ENCODE peak calls at places on chromosomes 6 and 20, in eight cellular contexts. One of them, this sample, is unnamed.

GRCh38 chr20:54432966-54433365 is 42.4 kb upstream of the DOK5 start:
- DNase-seq in cardiac muscle cell: no peak
- DNase-seq in heart right ventricle: no peak
- DNase-seq in mucosa of descending colon: no peak
- DNase-seq in Calu3: no peak
- DNase-seq in HCT116: no peak
- DNase-seq in nephron progenitor cell: no peak
- DNase-seq in Panc1: no peak
- DNase-seq in this sample: no peak

GRCh38 chr6:33252758-33253157 is 18.9 kb downstream of the VPS52 start:
- DNase-seq in Panc1: no peak
- DNase-seq in HCT116: no peak
- DNase-seq in nephron progenitor cell: no peak
- DNase-seq in Calu3: no peak
- DNase-seq in cardiac muscle cell: no peak
- DNase-seq in heart right ventricle: no peak
- DNase-seq in mucosa of descending colon: no peak
- DNase-seq in this sample: no peak

GRCh38 chr6:5674141-5674540 is 332.6 kb downstream of the NRN1 start:
- DNase-seq in heart right ventricle: no peak
- DNase-seq in Panc1: no peak
- DNase-seq in nephron progenitor cell: no peak
- DNase-seq in HCT116: no peak
- DNase-seq in mucosa of descending colon: no peak
- DNase-seq in cardiac muscle cell: no peak
- DNase-seq in Calu3: no peak
- DNase-seq in this sample: no peak

GRCh38 chr6:10099086-10099499 is 315.8 kb downstream of the TFAP2A start:
- DNase-seq in heart right ventricle: no peak
- DNase-seq in HCT116: no peak
- DNase-seq in nephron progenitor cell: peak
- DNase-seq in Panc1: no peak
- DNase-seq in Calu3: peak
- DNase-seq in mucosa of descending colon: peak
- DNase-seq in cardiac muscle cell: peak
- DNase-seq in this sample: no peak

GRCh38 chr6:137706065-137706422 is 161.0 kb upstream of the TNFAIP3 start:
- DNase-seq in cardiac muscle cell: no peak
- DNase-seq in nephron progenitor cell: no peak
- DNase-seq in Panc1: no peak
- DNase-seq in HCT116: no peak
- DNase-seq in mucosa of descending colon: no peak
- DNase-seq in Calu3: no peak
- DNase-seq in heart right ventricle: no peak
- DNase-seq in this sample: no peak

GRCh38 chr6:13992417-13993055 is 67.8 kb downstream of the RNF182 start:
- DNase-seq in heart right ventricle: no peak
- DNase-seq in HCT116: peak
- DNase-seq in Panc1: no peak
- DNase-seq in cardiac muscle cell: no peak
- DNase-seq in mucosa of descending colon: no peak
- DNase-seq in nephron progenitor cell: no peak
- DNase-seq in Calu3: no peak
- DNase-seq in this sample: no peak

GRCh38 chr20:10662151-10662550 is 11.6 kb downstream of the JAG1 start:
- DNase-seq in mucosa of descending colon: no peak
- DNase-seq in Calu3: no peak
- DNase-seq in nephron progenitor cell: no peak
- DNase-seq in heart right ventricle: no peak
- DNase-seq in Panc1: no peak
- DNase-seq in cardiac muscle cell: no peak
- DNase-seq in HCT116: no peak
- DNase-seq in this sample: no peak

GRCh38 chr6:34531580-34532201 is 24.4 kb downstream of the SPDEF start:
- DNase-seq in Panc1: no peak
- DNase-seq in mucosa of descending colon: peak
- DNase-seq in HCT116: peak
- DNase-seq in nephron progenitor cell: peak
- DNase-seq in heart right ventricle: peak
- DNase-seq in Calu3: no peak
- DNase-seq in cardiac muscle cell: peak
- DNase-seq in this sample: no peak

GRCh38 chr6:124999105-124999764 is 37.0 kb downstream of the RNF217 start:
- DNase-seq in heart right ventricle: no peak
- DNase-seq in Panc1: no peak
- DNase-seq in mucosa of descending colon: no peak
- DNase-seq in Calu3: peak
- DNase-seq in HCT116: no peak
- DNase-seq in cardiac muscle cell: peak
- DNase-seq in nephron progenitor cell: no peak
- DNase-seq in this sample: no peak

GRCh38 chr6:158767714-158768113 is 51.5 kb downstream of the EZR start:
- DNase-seq in nephron progenitor cell: no peak
- DNase-seq in HCT116: no peak
- DNase-seq in Calu3: no peak
- DNase-seq in heart right ventricle: no peak
- DNase-seq in Panc1: no peak
- DNase-seq in mucosa of descending colon: no peak
- DNase-seq in cardiac muscle cell: no peak
- DNase-seq in this sample: no peak

GRCh38 chr6:46983007-46983411 is 59.1 kb downstream of the ADGRF1 start:
- DNase-seq in HCT116: no peak
- DNase-seq in Calu3: peak
- DNase-seq in nephron progenitor cell: no peak
- DNase-seq in heart right ventricle: no peak
- DNase-seq in mucosa of descending colon: no peak
- DNase-seq in Panc1: peak
- DNase-seq in cardiac muscle cell: no peak
- DNase-seq in this sample: no peak

GRCh38 chr6:151914475-151914874 is 107.0 kb downstream of the ESR1 start:
- DNase-seq in heart right ventricle: no peak
- DNase-seq in Panc1: no peak
- DNase-seq in nephron progenitor cell: no peak
- DNase-seq in mucosa of descending colon: no peak
- DNase-seq in HCT116: no peak
- DNase-seq in cardiac muscle cell: no peak
- DNase-seq in Calu3: no peak
- DNase-seq in this sample: no peak

GRCh38 chr20:58813369-58813768 is 37.3 kb downstream of the GNAS-AS1 start:
- DNase-seq in nephron progenitor cell: no peak
- DNase-seq in mucosa of descending colon: no peak
- DNase-seq in heart right ventricle: no peak
- DNase-seq in Panc1: no peak
- DNase-seq in HCT116: no peak
- DNase-seq in Calu3: no peak
- DNase-seq in cardiac muscle cell: no peak
- DNase-seq in this sample: no peak

GRCh38 chr20:57810511-57811372 is 100.9 kb upstream of the PMEPA1 start:
- DNase-seq in cardiac muscle cell: no peak
- DNase-seq in Calu3: peak
- DNase-seq in mucosa of descending colon: no peak
- DNase-seq in Panc1: no peak
- DNase-seq in heart right ventricle: no peak
- DNase-seq in HCT116: no peak
- DNase-seq in nephron progenitor cell: peak
- DNase-seq in this sample: no peak

GRCh38 chr20:54088430-54088829 is 18.0 kb upstream of the BCAS1 start:
- DNase-seq in heart right ventricle: no peak
- DNase-seq in Calu3: no peak
- DNase-seq in Panc1: no peak
- DNase-seq in mucosa of descending colon: no peak
- DNase-seq in nephron progenitor cell: no peak
- DNase-seq in HCT116: no peak
- DNase-seq in cardiac muscle cell: no peak
- DNase-seq in this sample: no peak

GRCh38 chr20:58545565-58546195 is 30.5 kb upstream of the APCDD1L start:
- DNase-seq in mucosa of descending colon: no peak
- DNase-seq in cardiac muscle cell: no peak
- DNase-seq in nephron progenitor cell: no peak
- DNase-seq in Panc1: no peak
- DNase-seq in Calu3: no peak
- DNase-seq in HCT116: no peak
- DNase-seq in heart right ventricle: no peak
- DNase-seq in this sample: no peak

GRCh38 chr6:87071683-87072082 is 23.2 kb downstream of the CGA start:
- DNase-seq in heart right ventricle: no peak
- DNase-seq in nephron progenitor cell: no peak
- DNase-seq in HCT116: no peak
- DNase-seq in Panc1: no peak
- DNase-seq in cardiac muscle cell: no peak
- DNase-seq in mucosa of descending colon: no peak
- DNase-seq in Calu3: no peak
- DNase-seq in this sample: no peak

GRCh38 chr6:87065117-87065516 is 29.8 kb downstream of the CGA start:
- DNase-seq in HCT116: no peak
- DNase-seq in Calu3: no peak
- DNase-seq in heart right ventricle: no peak
- DNase-seq in mucosa of descending colon: no peak
- DNase-seq in cardiac muscle cell: no peak
- DNase-seq in Panc1: no peak
- DNase-seq in nephron progenitor cell: no peak
- DNase-seq in this sample: no peak

GRCh38 chr6:87068804-87069203 is 26.1 kb downstream of the CGA start:
- DNase-seq in Calu3: no peak
- DNase-seq in mucosa of descending colon: no peak
- DNase-seq in heart right ventricle: no peak
- DNase-seq in nephron progenitor cell: no peak
- DNase-seq in HCT116: no peak
- DNase-seq in cardiac muscle cell: no peak
- DNase-seq in Panc1: no peak
- DNase-seq in this sample: no peak

GRCh38 chr6:87070750-87071149 is 24.2 kb downstream of the CGA start:
- DNase-seq in HCT116: no peak
- DNase-seq in Calu3: no peak
- DNase-seq in Panc1: no peak
- DNase-seq in nephron progenitor cell: no peak
- DNase-seq in heart right ventricle: no peak
- DNase-seq in mucosa of descending colon: no peak
- DNase-seq in cardiac muscle cell: no peak
- DNase-seq in this sample: no peak

GRCh38 chr6:87066449-87067288 is 28.2 kb downstream of the CGA start:
- DNase-seq in Panc1: peak
- DNase-seq in cardiac muscle cell: peak
- DNase-seq in Calu3: peak
- DNase-seq in heart right ventricle: peak
- DNase-seq in mucosa of descending colon: no peak
- DNase-seq in HCT116: peak
- DNase-seq in nephron progenitor cell: peak
- DNase-seq in this sample: peak
- TF ChIP-seq CTCF in Panc1: peak
- TF ChIP-seq CTCF in cardiac muscle cell: peak
- TF ChIP-seq CTCF in Calu3: peak
- TF ChIP-seq CTCF in heart right ventricle: peak
- TF ChIP-seq CTCF in mucosa of descending colon: no peak
- TF ChIP-seq CTCF in HCT116: peak
- TF ChIP-seq CTCF in nephron progenitor cell: peak
- TF ChIP-seq CTCF in this sample: peak

DNA sequence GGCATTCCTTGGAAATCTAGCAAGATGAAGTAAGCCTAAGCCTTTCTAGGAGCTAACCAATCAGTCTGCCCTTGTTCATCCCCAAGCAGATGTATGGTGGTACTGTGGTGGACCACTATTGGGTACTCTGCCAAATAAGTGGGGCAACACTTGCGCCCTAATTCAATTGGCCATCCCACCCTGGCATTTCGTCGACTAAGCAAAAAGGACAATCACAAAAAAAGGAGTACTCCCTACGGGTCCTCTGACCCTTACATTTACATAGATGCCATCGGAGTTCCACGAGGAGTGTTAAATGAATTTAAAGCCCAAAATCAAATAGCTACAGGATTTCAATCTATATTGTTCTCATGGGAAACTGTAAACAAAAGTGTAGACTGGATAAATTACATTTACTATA is 19.5 kb downstream of the CHD6 start:
- DNase-seq in cardiac muscle cell: no peak
- DNase-seq in Calu3: no peak
- DNase-seq in nephron progenitor cell: no peak
- DNase-seq in mucosa of descending colon: no peak
- DNase-seq in Panc1: no peak
- DNase-seq in HCT116: no peak
- DNase-seq in heart right ventricle: no peak
- DNase-seq in this sample: no peak
- TF ChIP-seq CTCF in cardiac muscle cell: no peak
- TF ChIP-seq CTCF in Calu3: no peak
- TF ChIP-seq CTCF in nephron progenitor cell: no peak
- TF ChIP-seq CTCF in mucosa of descending colon: no peak
- TF ChIP-seq CTCF in Panc1: no peak
- TF ChIP-seq CTCF in HCT116: no peak
- TF ChIP-seq CTCF in heart right ventricle: no peak
- TF ChIP-seq CTCF in this sample: no peak

GRCh38 chr6:19613678-19614077 is 223.5 kb upstream of the ID4 start:
- DNase-seq in mucosa of descending colon: no peak
- DNase-seq in cardiac muscle cell: no peak
- DNase-seq in Panc1: no peak
- DNase-seq in nephron progenitor cell: no peak
- DNase-seq in heart right ventricle: no peak
- DNase-seq in HCT116: peak
- DNase-seq in Calu3: no peak
- DNase-seq in this sample: no peak
- TF ChIP-seq CTCF in mucosa of descending colon: no peak
- TF ChIP-seq CTCF in cardiac muscle cell: no peak
- TF ChIP-seq CTCF in Panc1: no peak
- TF ChIP-seq CTCF in nephron progenitor cell: no peak
- TF ChIP-seq CTCF in heart right ventricle: no peak
- TF ChIP-seq CTCF in HCT116: peak
- TF ChIP-seq CTCF in Calu3: no peak
- TF ChIP-seq CTCF in this sample: no peak

DNA sequence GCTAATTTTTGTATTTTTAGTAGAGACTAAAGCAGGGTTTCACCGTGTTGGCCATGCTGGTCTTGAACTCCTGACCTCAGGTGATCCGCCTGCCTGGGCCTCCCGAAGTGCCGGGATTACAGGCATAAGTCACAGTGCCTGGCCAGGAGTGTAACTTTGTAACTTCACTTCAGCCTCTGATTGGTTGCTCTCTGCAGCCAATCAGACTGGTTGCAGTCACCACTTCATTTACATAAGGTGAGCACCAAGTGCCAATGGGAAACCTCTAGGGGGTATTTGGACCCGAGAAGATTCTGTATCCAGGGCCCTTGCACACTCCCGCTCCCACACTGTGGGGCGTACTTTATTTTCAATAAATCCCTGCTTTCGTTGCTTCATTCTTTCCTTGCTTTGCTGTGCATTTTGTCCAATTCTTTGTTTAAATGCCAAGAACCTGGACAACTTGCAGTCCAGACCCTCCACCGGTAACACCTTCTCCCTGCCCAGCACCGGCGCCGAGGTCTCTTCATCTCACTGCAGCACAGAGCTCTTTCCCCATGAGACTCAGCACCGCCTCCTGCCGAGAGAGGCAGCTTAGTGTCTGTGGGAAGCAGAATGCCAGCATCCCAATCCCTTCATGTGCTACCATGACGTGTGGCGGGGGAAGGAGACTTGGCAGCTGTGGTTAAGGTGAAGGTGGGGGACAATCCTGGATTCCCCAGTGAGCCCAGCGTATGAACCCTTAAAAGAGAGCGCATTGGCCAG is 14.0 kb upstream of the MRGBP start:
- DNase-seq in HCT116: no peak
- DNase-seq in mucosa of descending colon: no peak
- DNase-seq in Panc1: no peak
- DNase-seq in cardiac muscle cell: no peak
- DNase-seq in heart right ventricle: no peak
- DNase-seq in Calu3: no peak
- DNase-seq in nephron progenitor cell: no peak
- DNase-seq in this sample: no peak
- TF ChIP-seq CTCF in HCT116: peak
- TF ChIP-seq CTCF in mucosa of descending colon: no peak
- TF ChIP-seq CTCF in Panc1: no peak
- TF ChIP-seq CTCF in cardiac muscle cell: peak
- TF ChIP-seq CTCF in heart right ventricle: no peak
- TF ChIP-seq CTCF in Calu3: no peak
- TF ChIP-seq CTCF in nephron progenitor cell: no peak
- TF ChIP-seq CTCF in this sample: no peak